ENCODE peak calls at places on chromosomes 7 and 10, in ten cellular contexts. J is cardiac muscle cell, S is mucosa of descending colon, O is kidney epithelial cell, M is brain microvascular endothelial cell, H is bronchial epithelial cell, K is A673, X is MM.1S, V is H1, I is lung. D is an unnamed sample.

GRCh38 chr7:158821173-158822021 is 7.9 kb downstream of the ESYT2 start:
- DNase-seq in J (peak; percentile 75), S (no peak), O (no peak), M (peak; percentile 79), H (peak; percentile 87), K (peak; percentile 42), X (no peak), V (peak; percentile 44), I (no peak), D (no peak)

GRCh38 chr7:140540142-140540777 is 61.0 kb upstream of the MKRN1 start:
- DNase-seq in J (no peak), S (no peak), O (no peak), M (no peak), H (no peak), K (no peak), X (no peak), V (no peak), I (no peak), D (no peak)

GRCh38 chr7:20799566-20800377 is 13.1 kb upstream of the SP8 start:
- DNase-seq in J (no peak), S (no peak), O (no peak), M (no peak), H (no peak), K (no peak), X (no peak), V (no peak), I (no peak), D (no peak)

GRCh38 chr7:51352174-51353145 is 35.9 kb upstream of the COBL start:
- DNase-seq in J (no peak), S (no peak), O (no peak), M (no peak), H (no peak), K (no peak), X (no peak), V (no peak), I (no peak), D (no peak)

GRCh38 chr10:47378606-47379444 is 5.3 kb downstream of the ZNF488 start:
- DNase-seq in J (no peak), S (no peak), O (no peak), M (no peak), H (no peak), K (no peak), X (no peak), V (peak; percentile 23), I (peak; percentile 25), D (no peak)

GRCh38 chr7:150737265-150738055 is at the start of gene GIMAP5:
- DNase-seq in J (no peak), S (no peak), O (no peak), M (no peak), H (no peak), K (no peak), X (no peak), V (no peak), I (no peak), D (peak; percentile 48)

GRCh38 chr10:17412323-17412722 is 42.1 kb downstream of the ST8SIA6 start:
- DNase-seq in J (no peak), S (no peak), O (no peak), M (no peak), H (peak; percentile 17), K (no peak), X (no peak), V (no peak), I (no peak), D (no peak)

GRCh38 chr10:1300218-1300617 is 244.0 kb downstream of the WDR37 start:
- DNase-seq in J (no peak), S (no peak), O (no peak), M (no peak), H (no peak), K (no peak), X (no peak), V (peak; percentile 11), I (no peak), D (no peak)

GRCh38 chr7:99027841-99028240 is 116.1 kb downstream of the SMURF1 start:
- DNase-seq in J (no peak), S (no peak), O (no peak), M (no peak), H (no peak), K (no peak), X (no peak), V (no peak), I (no peak), D (no peak)
- H3K36me3 ChIP-seq in J (peaks cover 41% of the 10 kb centered on the region), S (peaks cover 14% of the 10 kb centered on the region), O (peaks cover 4% of the 10 kb centered on the region), M (peaks cover 38% of the 10 kb centered on the region), H (peaks cover 22% of the 10 kb centered on the region), K (peaks cover 50% of the 10 kb centered on the region), X (peaks cover 7% of the 10 kb centered on the region), V (peaks cover 28% of the 10 kb centered on the region), I (peaks cover 31% of the 10 kb centered on the region), D (peaks cover 17% of the 10 kb centered on the region)

GRCh38 chr7:99258501-99258900 is 14.1 kb upstream of the MYH16 start:
- DNase-seq in J (peak; percentile 38), S (no peak), O (no peak), M (no peak), H (peak; percentile 73), K (no peak), X (no peak), V (no peak), I (no peak), D (no peak)

GRCh38 chr7:99265848-99266247 is 6.8 kb upstream of the MYH16 start:
- DNase-seq in J (no peak), S (no peak), O (no peak), M (no peak), H (no peak), K (no peak), X (no peak), V (no peak), I (no peak), D (no peak)

GRCh38 chr7:99260395-99260794 is 12.2 kb upstream of the MYH16 start:
- DNase-seq in J (no peak), S (no peak), O (no peak), M (no peak), H (no peak), K (no peak), X (no peak), V (no peak), I (no peak), D (no peak)

GRCh38 chr7:99257675-99258074 is 15.0 kb upstream of the MYH16 start:
- DNase-seq in J (no peak), S (no peak), O (no peak), M (no peak), H (no peak), K (no peak), X (no peak), V (no peak), I (no peak), D (no peak)

DNA sequence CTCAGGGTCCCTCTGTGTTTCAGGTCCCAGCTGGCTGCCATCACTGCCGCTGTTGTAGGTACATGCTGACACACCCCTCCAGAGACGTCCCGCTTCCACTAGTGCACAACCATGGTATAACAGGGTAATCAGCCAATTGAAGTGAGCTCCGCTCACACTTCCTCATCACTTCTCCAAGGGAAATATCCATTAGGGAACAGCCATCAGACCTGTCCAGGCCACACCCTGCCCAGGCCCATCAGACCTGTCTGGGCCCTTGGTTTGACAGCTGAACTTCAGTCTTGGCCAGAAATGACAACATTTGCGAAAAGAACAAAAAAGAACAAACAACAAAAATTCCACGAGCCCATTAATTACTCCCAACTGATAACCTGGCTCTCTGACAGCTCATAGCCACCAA is 11.0 kb upstream of the MYH16 start:
- DNase-seq in J (no peak), S (no peak), O (no peak), M (no peak), H (no peak), K (no peak), X (no peak), V (no peak), I (no peak), D (no peak)
- H3K36me3 ChIP-seq in J (no peaks in the 10 kb centered on the region), S (no peaks in the 10 kb centered on the region), O (no peaks in the 10 kb centered on the region), M (no peaks in the 10 kb centered on the region), H (no peaks in the 10 kb centered on the region), K (no peaks in the 10 kb centered on the region), X (no peaks in the 10 kb centered on the region), V (no peaks in the 10 kb centered on the region), I (no peaks in the 10 kb centered on the region), D (no peaks in the 10 kb centered on the region)

DNA sequence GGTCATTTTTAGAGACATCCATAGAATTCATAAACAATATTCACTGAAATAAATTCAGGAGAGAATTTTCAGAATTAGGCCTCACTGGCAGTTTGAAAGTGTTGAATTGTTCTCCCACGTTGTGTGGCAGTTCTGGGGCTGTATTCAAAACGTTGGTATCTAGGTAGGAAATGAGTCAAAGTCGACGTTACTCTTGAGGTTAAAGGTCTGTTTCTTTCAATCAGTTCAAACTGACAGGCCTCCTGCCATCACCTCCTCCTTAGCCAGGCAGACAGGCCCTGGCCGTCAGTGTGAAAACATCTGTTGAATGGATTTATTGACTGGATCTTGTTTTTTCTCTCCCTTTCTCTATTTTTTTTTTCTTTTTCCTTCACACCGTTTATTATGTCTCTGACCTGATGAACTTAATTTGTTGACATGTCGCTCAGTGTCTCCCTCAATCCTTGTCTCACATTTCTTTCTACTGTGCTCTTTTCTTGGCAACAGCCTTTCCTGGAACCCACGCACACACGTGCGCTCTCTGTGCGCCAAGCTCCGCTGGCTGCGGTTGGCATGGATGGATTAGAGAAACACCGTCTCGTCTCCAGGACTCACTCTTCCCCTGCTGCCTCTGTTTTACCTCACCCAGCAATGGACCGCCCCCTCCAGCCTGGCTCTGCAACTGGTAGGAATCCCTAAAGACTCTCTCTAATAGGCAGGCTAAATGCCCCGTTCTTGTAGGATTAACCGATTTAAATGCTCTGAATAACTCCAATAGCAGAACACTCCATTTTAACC is 231.7 kb downstream of the HDAC9 start:
- DNase-seq in J (peak; percentile 50), S (no peak), O (no peak), M (peak; percentile 0), H (peak; percentile 31), K (no peak), X (no peak), V (no peak), I (no peak), D (no peak)
- H3K36me3 ChIP-seq in J (no peaks in the 10 kb centered on the region), S (no peaks in the 10 kb centered on the region), O (no peaks in the 10 kb centered on the region), M (no peaks in the 10 kb centered on the region), H (no peaks in the 10 kb centered on the region), K (no peaks in the 10 kb centered on the region), X (no peaks in the 10 kb centered on the region), V (no peaks in the 10 kb centered on the region), I (no peaks in the 10 kb centered on the region), D (no peaks in the 10 kb centered on the region)

GRCh38 chr7:5388273-5388866 is 35.3 kb downstream of the TNRC18 start:
- DNase-seq in J (no peak), S (no peak), O (no peak), M (no peak), H (no peak), K (no peak), X (no peak), V (peak; percentile 72), I (no peak), D (no peak)

GRCh38 chr7:5384618-5385017 is 39.0 kb downstream of the TNRC18 start:
- DNase-seq in J (no peak), S (no peak), O (no peak), M (no peak), H (no peak), K (no peak), X (no peak), V (no peak), I (no peak), D (no peak)

GRCh38 chr7:5387711-5388245 is 35.9 kb downstream of the TNRC18 start:
- DNase-seq in J (no peak), S (peak; percentile 24), O (no peak), M (no peak), H (no peak), K (no peak), X (no peak), V (peak; percentile 63), I (no peak), D (no peak)

GRCh38 chr7:5390918-5391317 is 32.7 kb downstream of the TNRC18 start:
- DNase-seq in J (no peak), S (no peak), O (no peak), M (no peak), H (no peak), K (no peak), X (no peak), V (no peak), I (no peak), D (no peak)

DNA sequence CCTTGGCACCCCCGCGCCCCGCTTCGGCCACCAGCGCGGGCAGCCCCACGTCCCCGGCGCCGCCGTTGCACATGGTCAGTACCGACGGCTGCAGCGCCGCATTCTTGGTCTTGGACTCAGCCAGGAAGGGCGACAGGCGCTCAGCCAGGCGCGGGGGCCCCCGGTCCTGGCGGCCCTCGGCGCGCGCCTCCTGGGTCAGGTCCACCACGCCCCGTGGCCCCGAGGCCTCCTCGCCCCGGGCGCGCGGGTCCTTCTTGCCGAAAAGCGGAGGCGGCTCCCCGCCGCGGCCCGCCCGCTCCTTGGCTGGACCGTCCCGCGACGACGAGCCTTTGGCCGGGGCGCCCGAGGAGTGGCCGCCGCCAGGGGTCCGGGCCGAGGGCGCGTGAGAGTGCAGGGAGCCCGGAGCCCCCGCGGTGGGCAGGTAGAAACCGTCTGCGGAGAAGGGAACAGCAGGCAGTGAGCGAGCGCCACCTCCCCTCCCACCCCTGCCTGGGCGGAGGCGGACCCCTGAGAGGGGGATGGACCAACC is 34.7 kb downstream of the TNRC18 start:
- DNase-seq in J (no peak), S (peak; percentile 25), O (no peak), M (no peak), H (no peak), K (no peak), X (no peak), V (peak; percentile 66), I (no peak), D (no peak)
- H3K36me3 ChIP-seq in J (peaks cover 15% of the 10 kb centered on the region), S (peaks cover 10% of the 10 kb centered on the region), O (peaks cover 1% of the 10 kb centered on the region), M (peaks cover 52% of the 10 kb centered on the region), H (peaks cover 37% of the 10 kb centered on the region), K (peaks cover 50% of the 10 kb centered on the region), X (peaks cover 6% of the 10 kb centered on the region), V (no peaks in the 10 kb centered on the region), I (peaks cover 65% of the 10 kb centered on the region), D (peaks cover 32% of the 10 kb centered on the region)

D was measured in GM06990.